ENCODE peak calls at places on chromosomes 12 and 14, in four cellular contexts. C is HL-60, I is IMR-90, S is RWPE2. G is an unnamed sample.

GRCh38 chr14:68495101-68495637 is 297.7 kb downstream of the ZFP36L1 start:
- DNase-seq in C (no peak), S (peak; percentile 80), I (no peak), G (no peak)

GRCh38 chr12:132451836-132452195 is 38.1 kb upstream of the FBRSL1 start:
- DNase-seq in I (no peak), C (no peak), S (peak; percentile 52), G (no peak)

GRCh38 chr12:57112492-57113294 is 1.5 kb upstream of the STAT6 start:
- DNase-seq in C (no peak), S (no peak), I (no peak), G (no peak)

GRCh38 chr12:62146323-62146722 is 113.9 kb upstream of the USP15 start:
- DNase-seq in I (no peak), C (no peak), S (no peak), G (no peak)

GRCh38 chr12:6229823-6230222 is 29.6 kb downstream of the CD9 start:
- DNase-seq in I (peak; percentile 97), S (no peak), C (peak; percentile 68), G (peak; percentile 66)

GRCh38 chr14:22552001-22552826 is 36.8 kb downstream of the DAD1 start:
- DNase-seq in C (no peak), I (no peak), S (no peak), G (no peak)

GRCh38 chr12:57852195-57852594 is 5.7 kb upstream of the CTDSP2 start:
- DNase-seq in C (no peak), S (no peak), I (no peak), G (no peak)

GRCh38 chr14:97219356-97220017 is 422.3 kb downstream of the VRK1 start:
- DNase-seq in I (no peak), C (no peak), S (no peak), G (no peak)

GRCh38 chr14:91843437-91843836 is 23.9 kb downstream of the TC2N start:
- DNase-seq in I (no peak), S (no peak), C (no peak), G (no peak)

GRCh38 chr12:83958997-83959396 is 953.6 kb downstream of the SLC6A15 start:
- DNase-seq in S (no peak), C (no peak), I (no peak), G (no peak)

GRCh38 chr12:115683240-115683765 is 594.2 kb downstream of the MED13L start:
- DNase-seq in I (no peak), S (no peak), C (no peak), G (no peak)

GRCh38 chr12:39587247-39587646 is 32.4 kb downstream of the ABCD2 start:
- DNase-seq in S (no peak), I (no peak), C (no peak), G (peak; percentile 52)

GRCh38 chr14:89303452-89304435 is 113.3 kb downstream of the FOXN3 start:
- DNase-seq in S (no peak), I (peak; percentile 95), C (peak; percentile 40), G (peak; percentile 90)

GRCh38 chr12:40802656-40803055 is 110.4 kb downstream of the CNTN1 start:
- DNase-seq in I (no peak), C (no peak), S (no peak), G (no peak)

GRCh38 chr14:33103489-33103888 is 164.8 kb downstream of the NPAS3 start:
- DNase-seq in I (no peak), C (no peak), S (no peak), G (no peak)

GRCh38 chr12:48000878-48001321 is 3.4 kb downstream of the COL2A1 start:
- DNase-seq in S (no peak), I (peak; percentile 47), C (no peak), G (peak; percentile 62)
- H3K4me3 ChIP-seq in S (peak overlapping the region; percentile 32), I (peak overlapping the region; percentile 26), C (no peak overlapping the region), G (peak overlapping the region; percentile 51)

GRCh38 chr12:54298904-54299303 is 1.9 kb downstream of the NFE2 start:
- DNase-seq in I (no peak), S (no peak), C (no peak), G (no peak)

GRCh38 chr12:54300267-54300731 is 516 bp downstream of the NFE2 start:
- DNase-seq in S (no peak), I (no peak), C (no peak), G (no peak)

GRCh38 chr12:54301428-54302045 is 722 bp upstream of the NFE2 start:
- DNase-seq in I (no peak), C (no peak), S (no peak), G (no peak)

GRCh38 chr12:54299515-54300266 is 1.1 kb downstream of the NFE2 start:
- DNase-seq in C (no peak), I (no peak), S (no peak), G (no peak)

DNA sequence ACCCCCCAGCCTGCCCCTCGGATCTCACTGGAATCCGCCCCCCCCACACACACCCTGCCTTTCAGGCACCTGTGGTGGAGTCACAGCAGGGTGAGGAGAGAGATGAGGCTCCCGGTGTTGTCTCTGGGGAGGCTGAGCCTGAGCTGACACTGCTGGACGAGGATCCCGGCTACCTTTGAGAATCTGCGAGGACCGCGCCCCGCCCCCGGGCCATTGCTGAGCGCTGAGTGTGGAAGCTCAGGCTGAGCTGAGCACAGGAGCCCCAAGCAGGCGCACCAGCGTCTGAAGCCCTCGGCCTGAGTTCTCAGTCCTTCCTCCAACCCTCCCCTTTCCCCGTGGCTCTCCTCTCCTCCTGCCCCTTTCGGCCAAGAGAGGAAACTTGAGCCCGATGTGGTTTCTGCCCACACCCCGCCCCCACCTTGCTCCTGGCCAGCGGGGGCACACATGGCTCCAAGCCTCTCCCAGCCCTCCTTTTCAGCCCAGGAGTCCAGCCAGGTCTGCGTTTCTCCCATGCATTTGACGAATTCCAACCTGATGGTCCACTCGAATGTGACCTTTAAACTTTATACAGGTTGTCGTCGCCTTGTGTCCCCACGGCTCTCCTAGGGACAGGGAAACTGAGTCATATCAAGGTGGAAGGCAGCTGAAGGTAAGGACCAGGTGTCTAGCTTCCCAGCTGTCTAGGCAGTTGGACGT is at the start of gene NFE2:
- DNase-seq in C (peak; percentile 89), I (peak; percentile 77), S (peak; percentile 80), G (peak; percentile 81)
- TF ChIP-seq CTCF in C (no peak), I (peak; percentile 12), S (no peak), G (no peak)

GRCh38 chr12:15562263-15562662 is 226.9 kb downstream of the EPS8 start:
- DNase-seq in I (no peak), S (no peak), C (no peak), G (no peak)
- H3K4me3 ChIP-seq in I (no peak overlapping the region), S (no peak overlapping the region), C (no peak overlapping the region), G (no peak overlapping the region)

GRCh38 chr14:103607822-103608221 is 21.2 kb upstream of the KLC1 start:
- DNase-seq in I (no peak), C (no peak), S (no peak), G (no peak)

GRCh38 chr14:103618999-103619398 is 10.0 kb upstream of the KLC1 start:
- DNase-seq in C (no peak), I (peak; percentile 48), S (no peak), G (no peak)

GRCh38 chr14:103616635-103617300 is 12.2 kb upstream of the KLC1 start:
- DNase-seq in I (no peak), S (no peak), C (no peak), G (no peak)

GRCh38 chr14:103611215-103611614 is 17.8 kb upstream of the KLC1 start:
- DNase-seq in I (no peak), C (no peak), S (no peak), G (no peak)

DNA sequence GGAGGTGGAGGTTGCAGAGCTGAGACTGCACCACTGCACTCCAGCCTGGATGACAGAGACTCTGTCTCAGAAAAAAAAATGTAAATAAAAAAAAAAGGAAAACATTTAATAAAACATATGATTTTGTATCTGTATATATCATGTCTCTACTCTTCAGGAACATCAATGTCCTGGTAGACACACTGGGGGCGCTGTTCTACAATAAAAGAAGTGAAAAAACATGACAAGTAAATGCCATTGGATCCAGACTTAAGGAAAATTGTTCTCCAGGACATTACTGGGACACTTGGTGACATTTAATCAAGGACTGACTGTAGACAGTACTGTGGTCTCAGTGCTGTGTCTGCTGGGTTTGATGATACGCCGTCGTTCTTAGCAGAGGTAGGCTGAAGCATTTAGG is 15.5 kb upstream of the KLC1 start:
- DNase-seq in S (no peak), I (no peak), C (no peak), G (no peak)
- TF ChIP-seq CTCF in S (peak; percentile 34), I (peak; percentile 43), C (peak; percentile 31), G (no peak)

DNA sequence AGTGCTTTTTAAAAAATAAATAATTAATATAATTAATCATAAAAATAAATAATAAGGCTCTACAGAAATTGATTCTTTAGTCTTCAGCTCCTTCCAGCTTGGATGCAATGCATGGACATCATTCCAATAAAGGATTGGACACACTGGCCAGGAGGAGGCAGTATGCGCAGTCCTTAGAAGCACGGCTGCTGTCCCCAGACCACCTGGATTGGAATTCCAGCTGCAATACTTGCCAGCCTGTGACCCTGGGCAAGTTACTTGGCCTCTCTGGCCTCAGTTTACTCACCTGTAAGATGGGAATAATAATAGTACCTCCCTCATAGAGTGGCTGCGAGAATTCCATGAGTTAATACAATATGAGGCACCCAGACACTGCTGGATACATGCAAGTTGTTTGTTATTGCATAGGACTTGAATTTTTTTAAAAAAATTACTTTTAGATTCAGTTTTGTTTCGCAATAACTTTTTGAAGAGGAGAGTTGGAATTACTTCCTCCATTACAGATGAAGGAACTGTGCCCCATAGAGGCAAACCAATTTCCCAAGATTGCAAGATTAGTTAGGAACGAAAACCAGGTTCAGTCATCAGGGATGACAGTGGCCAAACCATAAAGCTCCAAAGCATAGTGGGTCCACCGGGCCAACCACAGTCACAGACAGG is 12.2 kb downstream of the RPH3A start:
- DNase-seq in S (no peak), I (no peak), C (no peak), G (no peak)
- H3K4me3 ChIP-seq in S (no peak overlapping the region), I (no peak overlapping the region), C (no peak overlapping the region), G (no peak overlapping the region)

GRCh38 chr14:75578786-75579781 is 664 bp downstream of the FLVCR2 start:
- DNase-seq in C (no peak), S (no peak), I (peak; percentile 31), G (peak; percentile 63)
- TF ChIP-seq CTCF in C (no peak), S (no peak), I (peak; percentile 19), G (no peak)

DNA sequence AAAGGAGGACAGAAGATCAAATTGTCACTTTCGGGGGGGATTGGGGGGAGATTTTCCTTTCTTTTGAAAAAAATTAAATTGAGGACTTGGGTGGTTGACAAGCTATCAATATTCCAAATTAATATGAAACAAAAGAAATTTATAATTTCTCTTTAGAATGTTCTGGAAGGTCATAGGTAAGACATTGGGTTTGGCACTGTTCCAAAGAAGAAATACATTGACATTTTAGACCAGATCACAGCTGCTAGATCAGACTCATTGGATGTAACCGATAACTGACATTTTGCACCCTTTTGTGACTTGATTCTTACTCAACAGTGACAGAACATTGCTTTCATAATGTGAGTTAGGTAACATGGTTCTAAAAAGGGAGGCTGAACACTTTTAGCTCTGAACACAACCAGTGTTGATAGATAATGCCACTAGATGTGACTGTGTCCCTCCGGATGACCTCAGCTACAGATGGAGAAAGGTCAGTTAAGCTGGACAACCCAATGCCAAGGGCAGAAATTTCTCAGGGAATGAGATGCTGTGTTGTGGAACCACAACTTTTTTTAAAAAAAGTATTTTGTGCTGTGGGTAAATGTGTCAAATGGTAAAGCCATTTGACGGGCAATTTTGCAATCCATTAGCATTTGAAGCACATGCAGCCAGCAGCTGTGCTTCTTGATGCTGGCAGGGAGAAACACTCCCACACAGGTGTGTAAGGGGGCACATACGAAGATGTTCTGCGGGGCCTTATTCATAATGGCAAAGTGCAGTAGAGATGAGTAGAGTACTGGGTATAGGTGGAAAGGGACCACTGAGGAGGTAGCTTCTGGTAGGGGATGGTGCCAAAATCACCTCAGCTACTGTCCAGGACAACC is 62.9 kb downstream of the RFX4 start:
- DNase-seq in I (no peak), S (no peak), C (no peak), G (no peak)
- H3K4me3 ChIP-seq in I (no peak overlapping the region), S (no peak overlapping the region), C (no peak overlapping the region), G (no peak overlapping the region)

G was measured in cardiac fibroblast.